ENCODE peak calls at places on chromosome 17, in nine cellular contexts. W is Peyer's patch, A is HCT116, M is heart left ventricle, V is GM12891, P is prostate gland, K is lower leg skin, L is testis, F is ovary. I is an unnamed sample.

GRCh38 chr17:7034955-7035590 is 742 bp upstream of the SLC16A13 start:
- DNase-seq in W (peak), A (no peak), M (peak), V (no peak), P (no peak), K (no peak), L (no peak), F (no peak), I (no peak)

GRCh38 chr17:43456661-43457361 is 27.0 kb upstream of the DHX8 start:
- DNase-seq in W (no peak), A (no peak), M (peak), V (no peak), P (no peak), K (peak), L (no peak), F (no peak), I (no peak)

GRCh38 chr17:38730526-38731379 is 612 bp downstream of the CISD3 start:
- DNase-seq in W (peak), A (no peak), M (peak), V (no peak), P (no peak), K (no peak), L (peak), F (peak), I (peak)

GRCh38 chr17:27780441-27781404 is 19.6 kb downstream of the NOS2 start:
- DNase-seq in W (no peak), A (no peak), M (no peak), V (no peak), P (no peak), K (no peak), L (no peak), F (no peak), I (no peak)

GRCh38 chr17:76121932-76122383 is 18.4 kb upstream of the EXOC7 start:
- DNase-seq in W (no peak), A (no peak), M (no peak), V (no peak), P (no peak), K (no peak), L (peak), F (peak), I (no peak)

GRCh38 chr17:45722161-45722560 is 62.0 kb upstream of the CRHR1 start:
- DNase-seq in W (no peak), A (peak), M (no peak), V (no peak), P (no peak), K (no peak), L (no peak), F (no peak), I (no peak)

GRCh38 chr17:50556803-50557202 is 3.7 kb upstream of the CACNA1G start:
- DNase-seq in W (no peak), A (no peak), M (no peak), V (no peak), P (no peak), K (no peak), L (no peak), F (no peak), I (no peak)

GRCh38 chr17:62790554-62790953 is 17.6 kb downstream of the MARCHF10 start:
- DNase-seq in W (no peak), A (no peak), M (no peak), V (no peak), P (no peak), K (no peak), L (no peak), F (no peak), I (no peak)

GRCh38 chr17:70021726-70022125 is 53.3 kb upstream of the KCNJ16 start:
- DNase-seq in W (no peak), A (no peak), M (no peak), V (no peak), P (no peak), K (no peak), L (no peak), F (no peak), I (no peak)

GRCh38 chr17:18951941-18952842 is at the start of gene SLC5A10:
- DNase-seq in W (peak), A (no peak), M (no peak), V (no peak), P (no peak), K (no peak), L (no peak), F (no peak), I (no peak)

GRCh38 chr17:44848257-44848795 is 643 bp downstream of the HIGD1B start:
- DNase-seq in W (no peak), A (no peak), M (no peak), V (no peak), P (no peak), K (no peak), L (no peak), F (no peak), I (no peak)

GRCh38 chr17:74176546-74177001 is 26.9 kb upstream of the RPL38 start:
- DNase-seq in W (peak), A (peak), M (peak), V (peak), P (peak), K (no peak), L (peak), F (peak), I (peak)

GRCh38 chr17:44324092-44324570 is 492 bp downstream of the SLC25A39 start:
- DNase-seq in W (no peak), A (no peak), M (no peak), V (no peak), P (no peak), K (no peak), L (no peak), F (no peak), I (no peak)

GRCh38 chr17:41797377-41797776 is 10.9 kb upstream of the JUP start:
- DNase-seq in W (no peak), A (no peak), M (no peak), V (no peak), P (no peak), K (no peak), L (no peak), F (no peak), I (no peak)

GRCh38 chr17:52027081-52027480 is 131.4 kb downstream of the CA10 start:
- DNase-seq in W (no peak), A (no peak), M (no peak), V (no peak), P (no peak), K (no peak), L (no peak), F (no peak), I (no peak)

GRCh38 chr17:79473111-79473835 is 137.6 kb downstream of the RBFOX3 start:
- DNase-seq in W (no peak), A (no peak), M (no peak), V (no peak), P (no peak), K (no peak), L (peak), F (no peak), I (no peak)

GRCh38 chr17:42928714-42929496 is 28.3 kb downstream of the G6PC1 start:
- DNase-seq in W (peak), A (peak), M (peak), V (peak), P (peak), K (peak), L (peak), F (peak), I (peak)

GRCh38 chr17:78300962-78301820 is 58.7 kb downstream of the SOCS3 start:
- DNase-seq in W (no peak), A (peak), M (no peak), V (no peak), P (no peak), K (no peak), L (no peak), F (no peak), I (peak)

GRCh38 chr17:32327911-32328310 is 14.1 kb downstream of the C17orf75 start:
- DNase-seq in W (no peak), A (no peak), M (no peak), V (no peak), P (no peak), K (no peak), L (no peak), F (no peak), I (no peak)

GRCh38 chr17:62652251-62653001 is 25.0 kb downstream of the MRC2 start:
- DNase-seq in W (peak), A (no peak), M (peak), V (no peak), P (no peak), K (no peak), L (no peak), F (peak), I (peak)

GRCh38 chr17:6353161-6353560 is 81.8 kb downstream of the AIPL1 start:
- DNase-seq in W (no peak), A (no peak), M (no peak), V (no peak), P (no peak), K (no peak), L (no peak), F (no peak), I (no peak)

GRCh38 chr17:37671813-37672544 is 28.7 kb upstream of the DDX52 start:
- DNase-seq in W (no peak), A (no peak), M (no peak), V (no peak), P (no peak), K (no peak), L (no peak), F (no peak), I (peak)

GRCh38 chr17:57257213-57257873 is 1.0 kb downstream of the MSI2 start:
- DNase-seq in W (peak), A (no peak), M (no peak), V (no peak), P (peak), K (no peak), L (no peak), F (no peak), I (no peak)

GRCh38 chr17:42548070-42548837 is 4.5 kb upstream of the HSD17B1 start:
- DNase-seq in W (peak), A (no peak), M (no peak), V (peak), P (peak), K (no peak), L (no peak), F (peak), I (no peak)

GRCh38 chr17:17545031-17545820 is 46.3 kb downstream of the PEMT start:
- DNase-seq in W (no peak), A (no peak), M (no peak), V (no peak), P (no peak), K (no peak), L (peak), F (peak), I (no peak)

GRCh38 chr17:29572691-29573557 is 4.4 kb downstream of the TP53I13 start:
- DNase-seq in W (peak), A (no peak), M (peak), V (peak), P (no peak), K (peak), L (peak), F (peak), I (no peak)

GRCh38 chr17:41492771-41493170 is 3.1 kb upstream of the KRT36 start:
- DNase-seq in W (no peak), A (no peak), M (peak), V (no peak), P (no peak), K (no peak), L (no peak), F (peak), I (no peak)

GRCh38 chr17:20281860-20282259 is 185.5 kb downstream of the LGALS9B start:
- DNase-seq in W (no peak), A (no peak), M (peak), V (no peak), P (no peak), K (no peak), L (peak), F (no peak), I (no peak)

GRCh38 chr17:65423346-65424140 is 137.9 kb downstream of the AXIN2 start:
- DNase-seq in W (no peak), A (no peak), M (no peak), V (no peak), P (no peak), K (no peak), L (no peak), F (no peak), I (no peak)

GRCh38 chr17:46764709-46765401 is 53.6 kb downstream of the WNT3 start:
- DNase-seq in W (peak), A (no peak), M (peak), V (no peak), P (no peak), K (no peak), L (peak), F (no peak), I (peak)

GRCh38 chr17:41491476-41491875 is 1.8 kb upstream of the KRT36 start:
- DNase-seq in W (no peak), A (no peak), M (no peak), V (no peak), P (no peak), K (no peak), L (no peak), F (no peak), I (no peak)

GRCh38 chr17:11178576-11178975 is 62.4 kb upstream of the SHISA6 start:
- DNase-seq in W (no peak), A (no peak), M (no peak), V (no peak), P (no peak), K (no peak), L (no peak), F (no peak), I (no peak)

GRCh38 chr17:41615454-41615853 is 2.9 kb upstream of the KRT16 start:
- DNase-seq in W (no peak), A (peak), M (no peak), V (no peak), P (peak), K (no peak), L (no peak), F (no peak), I (no peak)

GRCh38 chr17:8785547-8786412 is 13.4 kb downstream of the MFSD6L start:
- DNase-seq in W (peak), A (peak), M (peak), V (peak), P (peak), K (peak), L (peak), F (peak), I (peak)

GRCh38 chr17:35407531-35407930 is 24.8 kb downstream of the SLFN12 start:
- DNase-seq in W (no peak), A (no peak), M (no peak), V (no peak), P (no peak), K (no peak), L (peak), F (no peak), I (no peak)
- TF ChIP-seq POLR2A in W (no peak), A (no peak), M (no peak), V (no peak), P (no peak), K (no peak), L (no peak), F (no peak), I (no peak)

DNA sequence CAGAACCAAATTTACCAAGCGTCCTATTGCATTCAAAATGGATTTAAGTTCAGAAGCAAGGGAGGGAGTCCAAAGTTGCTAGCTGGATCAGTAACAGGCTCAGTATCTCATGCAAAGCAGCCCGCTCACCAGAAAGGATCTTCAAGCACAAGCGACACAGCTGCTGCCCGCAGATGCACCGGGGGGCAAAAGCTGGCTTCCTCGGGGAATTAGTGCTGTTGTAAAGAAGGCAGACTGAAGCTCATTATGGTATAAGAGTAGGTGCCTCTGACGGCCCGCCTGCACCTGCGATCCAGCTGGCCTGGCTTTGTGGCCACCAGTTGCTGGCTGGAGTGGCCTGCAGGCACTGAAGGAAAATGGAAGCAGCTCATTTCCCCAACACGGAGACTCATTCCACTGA is 128.4 kb upstream of the RCVRN start:
- DNase-seq in W (no peak), A (no peak), M (no peak), V (no peak), P (no peak), K (no peak), L (no peak), F (no peak), I (no peak)
- TF ChIP-seq POLR2A in W (no peak), A (no peak), M (no peak), V (no peak), P (no peak), K (no peak), L (no peak), F (no peak), I (no peak)

GRCh38 chr17:82129095-82129494 is 31.1 kb upstream of the FASN start:
- DNase-seq in W (no peak), A (peak), M (no peak), V (no peak), P (no peak), K (no peak), L (no peak), F (no peak), I (no peak)

GRCh38 chr17:82138511-82138992 is 40.5 kb upstream of the FASN start:
- DNase-seq in W (no peak), A (no peak), M (no peak), V (no peak), P (no peak), K (no peak), L (no peak), F (no peak), I (no peak)

GRCh38 chr17:82128287-82128686 is 30.3 kb upstream of the FASN start:
- DNase-seq in W (no peak), A (no peak), M (no peak), V (no peak), P (no peak), K (no peak), L (no peak), F (no peak), I (no peak)

DNA sequence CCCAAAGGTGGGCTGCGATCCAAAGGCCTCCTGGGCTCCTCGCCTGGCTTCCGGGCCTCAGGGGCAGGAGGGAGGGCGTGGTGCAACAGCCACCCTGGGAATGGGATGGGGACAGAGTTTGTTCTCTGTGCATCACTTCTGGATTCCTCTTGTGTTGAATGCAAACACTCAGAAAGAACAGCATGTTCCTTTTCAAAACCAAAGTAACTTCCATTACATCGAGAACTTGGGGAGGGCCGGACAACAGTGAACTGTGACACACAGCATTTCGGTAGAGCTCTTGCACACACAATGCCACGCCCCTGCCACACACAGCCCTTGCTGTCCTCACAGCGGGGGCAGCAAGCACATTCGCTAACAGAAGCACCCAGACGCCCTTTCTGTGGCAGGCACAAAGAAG is 36.1 kb upstream of the FASN start:
- DNase-seq in W (no peak), A (no peak), M (no peak), V (no peak), P (peak), K (peak), L (peak), F (no peak), I (no peak)
- TF ChIP-seq POLR2A in W (no peak), A (no peak), M (no peak), V (no peak), P (peak), K (no peak), L (no peak), F (no peak), I (no peak)

DNA sequence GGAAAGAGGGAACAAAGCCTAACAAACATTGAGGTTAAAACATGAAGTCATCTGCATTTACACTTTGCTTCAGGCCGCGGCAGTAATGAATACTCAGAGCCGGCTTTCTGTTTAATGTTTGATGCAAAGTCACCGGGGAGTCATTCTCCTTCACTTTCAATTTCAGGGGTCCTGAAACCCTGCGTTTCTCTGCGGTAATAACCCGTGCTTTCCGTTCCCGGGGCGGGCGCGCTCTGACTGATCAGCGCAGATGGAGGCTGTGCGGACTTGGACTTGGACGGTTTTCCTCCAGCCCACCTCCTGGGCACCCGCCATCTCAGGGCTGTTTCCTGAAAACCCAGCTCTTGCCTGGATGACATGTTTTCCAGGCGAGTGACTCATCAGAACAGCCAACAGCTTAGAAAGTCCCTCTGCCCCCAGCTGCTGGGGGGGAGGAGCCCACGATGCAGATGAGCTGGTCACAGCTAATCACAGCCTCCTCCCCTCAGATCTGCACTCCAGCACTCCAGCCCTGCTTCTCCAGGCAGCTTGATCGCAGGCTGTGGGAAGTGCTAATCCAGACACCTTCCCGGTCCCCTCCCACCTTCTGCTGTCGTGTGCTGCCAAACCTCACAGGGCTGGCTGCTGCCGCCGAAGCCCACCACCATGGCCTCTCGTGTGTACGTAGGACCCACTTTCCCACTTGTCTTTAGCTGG is 158.6 kb upstream of the CHMP6 start:
- DNase-seq in W (peak), A (peak), M (peak), V (peak), P (peak), K (peak), L (peak), F (peak), I (peak)
- TF ChIP-seq POLR2A in W (peak), A (no peak), M (no peak), V (peak), P (peak), K (no peak), L (no peak), F (peak), I (peak)

DNA sequence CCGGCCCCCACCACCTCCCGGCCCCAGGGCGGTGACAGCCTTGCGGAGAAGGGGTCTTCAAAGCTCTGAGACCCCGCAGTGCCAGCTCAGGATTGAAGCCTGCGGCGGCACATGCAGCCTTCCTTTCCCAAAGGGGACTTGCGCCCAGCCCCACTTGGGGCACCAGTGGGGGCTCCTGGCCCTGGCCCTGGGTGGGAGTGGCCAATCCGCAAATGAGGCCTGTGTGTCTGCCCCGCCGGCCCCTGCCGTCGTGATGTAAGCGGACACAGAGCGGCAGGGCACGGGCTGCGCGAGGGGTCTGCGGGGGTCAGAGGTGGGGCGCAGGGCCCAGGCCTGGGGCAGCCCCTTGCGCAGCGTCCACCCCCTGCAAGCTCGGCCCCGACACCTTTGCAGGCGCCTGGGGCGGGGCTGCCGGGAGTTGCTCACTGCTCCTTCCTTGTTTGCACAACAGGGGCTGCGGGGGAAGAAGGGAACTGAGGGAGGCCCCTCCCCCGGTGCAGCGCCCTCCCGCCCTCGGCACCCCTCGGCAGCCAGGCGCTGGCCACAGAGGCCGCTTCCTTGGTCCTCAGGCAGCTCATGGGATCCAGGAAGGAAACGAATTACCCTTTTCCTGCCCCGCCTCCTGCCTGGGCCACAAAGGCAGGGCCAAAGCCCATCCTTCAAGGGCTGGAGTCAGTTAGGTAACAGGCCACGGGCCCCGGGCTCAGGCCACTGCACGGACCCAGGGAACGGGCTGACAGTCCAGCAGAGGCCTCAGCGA is 2.9 kb downstream of the SLC16A3 start:
- DNase-seq in W (peak), A (no peak), M (peak), V (no peak), P (peak), K (peak), L (peak), F (peak), I (no peak)
- TF ChIP-seq POLR2A in W (no peak), A (no peak), M (no peak), V (no peak), P (peak), K (no peak), L (no peak), F (no peak), I (no peak)

GRCh38 chr17:67993998-67994361 is 2.3 kb downstream of the C17orf58 start:
- DNase-seq in W (no peak), A (no peak), M (no peak), V (no peak), P (no peak), K (no peak), L (no peak), F (no peak), I (no peak)
- TF ChIP-seq POLR2A in W (peak), A (no peak), M (no peak), V (no peak), P (no peak), K (no peak), L (no peak), F (no peak), I (no peak)